ENCODE peak calls at places on chromosomes 2 and 18, in nine cellular contexts. L is neuronal stem cell, P is heart left ventricle, J is IMR-90, V is uterus, Q is A673, O is cardiac muscle cell, U is endodermal cell, T is GM23248. F is an unnamed sample.

GRCh38 chr2:218282173-218282991 is 9.9 kb downstream of the TMBIM1 start:
- DNase-seq in J (peak; percentile 61), Q (no peak), T (peak; percentile 89), V (no peak), L (no peak), P (no peak), O (no peak), U (no peak), F (no peak)

GRCh38 chr2:164657129-164657528 is 35.8 kb upstream of the GRB14 start:
- DNase-seq in Q (no peak), L (no peak), P (no peak), V (no peak), U (no peak), T (peak; percentile 96), J (peak; percentile 40), O (peak; percentile 62), F (no peak)

GRCh38 chr18:80103231-80103630 is 5.8 kb upstream of the ADNP2 start:
- DNase-seq in U (no peak), Q (no peak), T (peak; percentile 54), P (no peak), J (peak; percentile 69), V (no peak), O (peak; percentile 18), L (no peak), F (no peak)

GRCh38 chr2:137975280-137976271 is 11.3 kb downstream of the HNMT start:
- DNase-seq in V (no peak), P (no peak), J (no peak), T (no peak), U (no peak), L (no peak), Q (no peak), O (no peak), F (no peak)

GRCh38 chr2:234249873-234250272 is 199.4 kb downstream of the SPP2 start:
- DNase-seq in P (no peak), U (no peak), L (no peak), O (peak; percentile 41), T (peak; percentile 88), J (peak; percentile 48), Q (no peak), V (no peak), F (no peak)

GRCh38 chr2:171541202-171541884 is 19.1 kb downstream of the CYBRD1 start:
- DNase-seq in T (peak; percentile 25), P (no peak), V (no peak), J (no peak), Q (peak; percentile 17), U (peak; percentile 74), O (no peak), L (no peak), F (peak; percentile 37)

GRCh38 chr2:176088048-176088936 is 4.2 kb upstream of the HOXD13 start:
- DNase-seq in U (peak; percentile 92), T (peak; percentile 85), O (peak; percentile 48), P (no peak), Q (peak; percentile 76), L (no peak), V (no peak), J (peak; percentile 23), F (no peak)

GRCh38 chr2:130744287-130745117 is 10.8 kb upstream of the AMER3 start:
- DNase-seq in J (no peak), Q (no peak), L (no peak), T (no peak), V (no peak), P (no peak), O (no peak), U (peak; percentile 83), F (no peak)

GRCh38 chr2:106977707-106978106 is 91.7 kb upstream of the ST6GAL2 start:
- DNase-seq in O (peak; percentile 68), V (no peak), T (no peak), L (no peak), Q (no peak), P (no peak), J (peak; percentile 42), U (no peak), F (no peak)

GRCh38 chr2:47386551-47386950 is 16.4 kb upstream of the MSH2 start:
- DNase-seq in O (no peak), Q (no peak), P (no peak), L (no peak), U (no peak), V (no peak), J (no peak), T (no peak), F (no peak)

GRCh38 chr2:73262108-73262651 is 22.1 kb downstream of the FBXO41 start:
- DNase-seq in J (no peak), Q (no peak), V (no peak), L (no peak), U (no peak), T (no peak), O (no peak), P (no peak), F (no peak)

GRCh38 chr2:8368463-8368862 is 313.4 kb upstream of the ID2 start:
- DNase-seq in P (no peak), Q (no peak), L (no peak), U (no peak), V (no peak), O (no peak), T (no peak), J (no peak), F (no peak)

GRCh38 chr2:120245520-120245835 is 7.2 kb upstream of the RALB start:
- DNase-seq in O (no peak), L (no peak), U (peak; percentile 67), T (no peak), P (no peak), Q (peak; percentile 79), J (no peak), V (peak; percentile 72), F (no peak)

GRCh38 chr2:207473203-207473865 is 56.4 kb upstream of the CREB1 start:
- DNase-seq in U (peak; percentile 80), L (peak; percentile 41), T (peak; percentile 90), P (peak; percentile 49), O (peak; percentile 92), J (peak; percentile 88), V (peak; percentile 51), Q (peak; percentile 93), F (peak; percentile 31)

GRCh38 chr18:9653390-9653789 is 39.0 kb upstream of the PPP4R1 start:
- DNase-seq in U (no peak), L (no peak), Q (no peak), T (peak; percentile 29), J (no peak), V (peak; percentile 19), P (peak; percentile 29), O (peak; percentile 30), F (no peak)

GRCh38 chr2:135030826-135031225 is 16.4 kb downstream of the MAP3K19 start:
- DNase-seq in O (peak; percentile 79), T (peak; percentile 60), L (peak; percentile 32), V (no peak), U (peak; percentile 55), P (no peak), J (peak; percentile 65), Q (peak; percentile 47), F (no peak)

GRCh38 chr2:219731173-219731572 is 103.7 kb downstream of the SLC4A3 start:
- DNase-seq in J (no peak), Q (no peak), V (no peak), O (no peak), L (no peak), P (no peak), T (no peak), U (no peak), F (no peak)

GRCh38 chr2:226118471-226119429 is 680.9 kb downstream of the IRS1 start:
- DNase-seq in T (peak; percentile 94), P (no peak), J (peak; percentile 91), L (no peak), Q (peak; percentile 92), O (peak; percentile 97), V (peak; percentile 52), U (no peak), F (no peak)

GRCh38 chr2:200665626-200666453 is 80.0 kb downstream of the AOX1 start:
- DNase-seq in L (no peak), O (no peak), J (no peak), Q (no peak), U (no peak), P (no peak), V (no peak), T (no peak), F (no peak)

DNA sequence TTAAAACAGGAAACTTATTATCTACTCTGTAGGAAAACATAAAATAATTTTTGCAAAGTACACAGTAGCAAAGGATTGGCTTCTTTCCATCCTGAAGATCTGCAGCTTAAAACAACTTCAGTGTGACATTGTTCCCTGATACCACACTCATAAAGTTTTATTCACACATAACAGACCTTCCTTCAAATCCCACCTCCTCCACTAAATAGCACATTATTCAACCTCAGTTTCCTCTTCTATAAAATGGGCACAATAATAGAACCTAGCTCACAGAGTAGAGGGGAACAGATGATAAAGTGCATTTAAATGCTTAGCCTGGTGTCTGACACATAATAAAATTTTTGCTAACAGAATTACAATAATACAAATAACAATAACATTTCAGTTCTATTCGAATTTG is 250.4 kb upstream of the RBBP8 start:
- DNase-seq in O (no peak), L (no peak), Q (no peak), T (no peak), V (no peak), J (no peak), P (no peak), U (no peak), F (no peak)
- H3K27ac ChIP-seq in O (no peak overlapping the region), L (no peak overlapping the region), Q (no peak overlapping the region), T (no peak overlapping the region), V (peak overlapping the region; percentile 76), J (no peak overlapping the region), P (no peak overlapping the region), U (no peak overlapping the region), F (no peak overlapping the region)

GRCh38 chr18:76955529-76956170 is 133.3 kb downstream of the ZNF236 start:
- DNase-seq in V (no peak), P (no peak), U (no peak), J (no peak), T (no peak), O (no peak), L (no peak), Q (no peak), F (no peak)
- H3K4me1 ChIP-seq in V (no peaks in the 10 kb centered on the region), P (peaks cover 23% of the 10 kb centered on the region), U (no peaks in the 10 kb centered on the region), J (no peaks in the 10 kb centered on the region), T (no peaks in the 10 kb centered on the region), O (no peaks in the 10 kb centered on the region), L (no peaks in the 10 kb centered on the region), Q (no peaks in the 10 kb centered on the region), F (no peaks in the 10 kb centered on the region)

GRCh38 chr18:76938619-76939018 is 116.3 kb downstream of the ZNF236 start:
- DNase-seq in J (no peak), P (no peak), U (no peak), L (no peak), V (no peak), O (no peak), T (no peak), Q (no peak), F (no peak)
- H3K36me3 ChIP-seq in J (peaks cover 30% of the 10 kb centered on the region), P (peaks cover 50% of the 10 kb centered on the region), U (peaks cover 56% of the 10 kb centered on the region), L (peaks cover 7% of the 10 kb centered on the region), V (no peaks in the 10 kb centered on the region), O (peaks cover 13% of the 10 kb centered on the region), T (peaks cover 9% of the 10 kb centered on the region), Q (no peaks in the 10 kb centered on the region), F (no peaks in the 10 kb centered on the region)

DNA sequence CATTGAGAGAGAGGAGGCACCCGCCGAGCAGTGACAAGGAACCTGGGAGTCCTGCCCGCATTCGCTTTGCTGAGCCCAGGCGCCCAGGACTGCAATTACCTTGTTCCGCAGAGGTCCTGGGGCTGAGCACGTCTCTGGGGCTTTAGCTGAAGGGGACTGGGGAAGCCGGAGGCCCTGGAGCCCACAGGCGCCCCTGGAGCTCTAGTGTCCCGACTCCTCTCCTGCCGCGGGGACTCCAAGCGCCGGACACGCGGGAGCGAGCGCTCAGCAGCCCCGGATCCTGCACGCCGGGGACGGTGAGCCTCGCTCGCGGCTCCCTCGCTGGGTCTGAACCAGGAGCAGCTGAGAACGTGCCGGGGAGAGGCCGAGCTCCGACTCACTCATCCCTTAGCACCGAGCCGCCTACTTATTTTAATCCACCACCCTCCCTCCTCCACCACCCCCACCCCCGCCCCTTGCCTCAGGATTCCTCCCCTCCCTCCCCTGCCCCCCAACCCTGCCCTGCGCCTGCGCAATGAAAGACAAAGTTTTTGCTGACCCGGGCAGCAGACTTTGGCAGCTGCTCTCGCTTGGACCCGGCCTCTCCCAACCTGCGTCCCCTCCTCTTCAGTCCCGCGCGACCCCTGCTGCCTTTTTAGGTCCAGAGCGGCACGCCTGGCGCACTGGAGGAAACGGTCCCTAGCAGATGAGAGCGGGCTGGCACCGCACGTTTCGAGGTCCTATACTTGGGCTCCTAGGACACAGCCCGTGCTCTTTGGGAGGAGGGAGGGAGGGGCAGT is at the start of gene OSR1:
- DNase-seq in L (peak; percentile 84), P (peak; percentile 59), O (peak; percentile 89), J (peak; percentile 86), V (peak; percentile 82), U (peak; percentile 91), Q (no peak), T (peak; percentile 88), F (no peak)
- H3K27ac ChIP-seq in L (no peak within 1 kb of the TSS), P (peak within 1 kb of the TSS; percentile 44), O (no peak within 1 kb of the TSS), J (peak within 1 kb of the TSS; percentile 94), V (peak within 1 kb of the TSS; percentile 91), U (no peak within 1 kb of the TSS), Q (no peak within 1 kb of the TSS), T (no peak within 1 kb of the TSS), F (no peak within 1 kb of the TSS)

F was measured in iPS DF 6.9.